ENCODE peak calls at places on chromosome 9, in six cellular contexts. Z, Q, D, Y, A and T are unnamed samples.

GRCh38 chr9:128120741-128121465 is 6.6 kb downstream of the PTGES2 start:
- DNase-seq in A (no peak), D (no peak), Y (no peak), Q (no peak), Z (no peak), T (no peak)

GRCh38 chr9:98850851-98851729 is 43.6 kb downstream of the GALNT12 start:
- DNase-seq in Z (no peak), Q (no peak), D (no peak), Y (no peak), A (no peak), T (peak; percentile 69)

GRCh38 chr9:95780121-95780520 is 95.4 kb upstream of the ERCC6L2 start:
- DNase-seq in A (no peak), Z (peak; percentile 79), Q (no peak), Y (no peak), D (no peak), T (no peak)

GRCh38 chr9:124812401-124813016 is 35.6 kb downstream of the OLFML2A start:
- DNase-seq in A (peak; percentile 84), Y (no peak), D (peak; percentile 97), Z (peak; percentile 16), Q (peak; percentile 84), T (no peak)

GRCh38 chr9:99565203-99565602 is 256.5 kb upstream of the NR4A3 start:
- DNase-seq in Y (no peak), A (no peak), Q (no peak), Z (no peak), D (no peak), T (no peak)

GRCh38 chr9:36548454-36548853 is 24.2 kb upstream of the MELK start:
- DNase-seq in Z (no peak), D (no peak), A (no peak), Y (no peak), Q (no peak), T (no peak)

GRCh38 chr9:10127867-10128266 is 484.9 kb downstream of the PTPRD start:
- DNase-seq in Q (no peak), D (peak; percentile 18), A (peak; percentile 4), Z (no peak), Y (no peak), T (no peak)

GRCh38 chr9:37025381-37026084 is 8.5 kb downstream of the PAX5 start:
- DNase-seq in Q (no peak), Y (no peak), D (peak; percentile 37), Z (peak; percentile 57), A (no peak), T (peak; percentile 49)

GRCh38 chr9:70746760-70747159 is 332.3 kb upstream of the KLF9 start:
- DNase-seq in D (no peak), Q (no peak), A (no peak), Z (no peak), Y (no peak), T (no peak)

GRCh38 chr9:122297512-122297911 is 32.8 kb downstream of the MRRF start:
- DNase-seq in Y (no peak), D (no peak), A (no peak), Z (no peak), Q (no peak), T (no peak)

GRCh38 chr9:113153599-113153998 is 2.8 kb downstream of the SLC31A2 start:
- DNase-seq in D (no peak), A (no peak), Q (no peak), Y (no peak), Z (no peak), T (no peak)

GRCh38 chr9:7185612-7186011 is 427.8 kb downstream of the KDM4C start:
- DNase-seq in A (peak; percentile 75), Z (peak; percentile 23), Q (peak; percentile 74), D (peak; percentile 84), Y (no peak), T (peak; percentile 67)

GRCh38 chr9:78089111-78089510 is 57.5 kb upstream of the GNAQ start:
- DNase-seq in Y (no peak), D (no peak), Q (no peak), A (no peak), Z (no peak), T (no peak)

GRCh38 chr9:124174385-124174784 is 83.4 kb upstream of the NEK6 start:
- DNase-seq in D (no peak), Q (no peak), Z (no peak), Y (no peak), A (no peak), T (no peak)

GRCh38 chr9:89481161-89481915 is 16.6 kb downstream of the SEMA4D start:
- DNase-seq in D (no peak), Q (no peak), Y (peak; percentile 41), Z (no peak), A (no peak), T (no peak)

GRCh38 chr9:95696701-95697100 is 178.8 kb upstream of the ERCC6L2 start:
- DNase-seq in Z (no peak), Y (no peak), Q (no peak), D (no peak), A (no peak), T (no peak)

GRCh38 chr9:91127653-91128052 is 234.1 kb downstream of the AUH start:
- DNase-seq in A (peak; percentile 62), Y (no peak), D (peak; percentile 68), Q (no peak), Z (no peak), T (no peak)

GRCh38 chr9:127397722-127398647 is 1.0 kb downstream of the SLC2A8 start:
- DNase-seq in Y (peak; percentile 53), Z (peak; percentile 71), Q (no peak), D (peak; percentile 62), A (peak; percentile 36), T (peak; percentile 64)

GRCh38 chr9:107288701-107289100 is 5.6 kb downstream of the RAD23B start:
- DNase-seq in A (no peak), Y (no peak), Z (no peak), Q (no peak), D (no peak), T (peak; percentile 38)
- TF ChIP-seq EZH2phosphoT487 in A (no peak), Y (no peak), Z (no peak), Q (no peak), D (no peak), T (no peak)

DNA sequence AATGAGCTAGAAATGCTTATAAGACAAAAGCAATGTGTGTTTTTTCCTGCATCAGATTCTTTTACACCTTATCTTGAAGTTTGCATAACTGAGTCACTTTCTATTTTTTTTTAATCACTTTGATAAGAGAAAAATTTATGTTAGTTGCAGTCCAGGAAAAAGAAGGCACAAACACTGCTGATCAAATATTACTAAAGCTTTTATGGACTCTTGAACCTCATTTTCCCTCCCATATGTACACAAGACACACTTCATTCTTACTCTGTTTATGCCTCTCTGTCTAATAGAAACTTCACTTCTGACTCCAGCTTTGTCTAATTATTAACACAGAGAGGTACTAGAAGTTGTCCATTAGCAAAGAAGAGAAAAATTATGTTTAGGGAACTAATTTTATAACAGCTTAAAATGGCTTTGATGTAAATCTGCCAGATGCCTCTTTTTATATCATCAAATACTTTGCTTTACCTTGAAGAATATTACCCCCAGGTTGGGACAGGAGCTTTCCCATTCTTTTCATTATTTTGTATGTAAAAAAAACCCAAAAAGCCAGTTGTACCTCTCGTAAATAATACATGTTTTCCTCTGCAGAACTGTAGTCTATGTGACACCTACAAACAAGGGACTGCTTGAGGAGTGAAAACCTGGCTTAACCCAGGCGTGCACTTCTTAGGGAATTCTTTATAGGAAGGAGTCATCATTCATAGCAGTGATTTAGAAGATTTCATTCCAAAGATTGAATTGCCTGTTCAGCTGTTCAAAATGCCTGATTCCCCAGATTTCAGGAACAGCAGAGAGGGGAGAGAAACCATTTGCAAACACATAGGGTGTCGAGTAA is 72.5 kb downstream of the DAPK1 start:
- DNase-seq in Z (no peak), D (no peak), Q (no peak), A (no peak), Y (no peak), T (no peak)
- H4K20me1 ChIP-seq in Z (peaks cover 35% of the 10 kb centered on the region), D (no peaks in the 10 kb centered on the region), Q (no peaks in the 10 kb centered on the region), A (no peaks in the 10 kb centered on the region), Y (no peaks in the 10 kb centered on the region), T (peaks cover 45% of the 10 kb centered on the region)

DNA sequence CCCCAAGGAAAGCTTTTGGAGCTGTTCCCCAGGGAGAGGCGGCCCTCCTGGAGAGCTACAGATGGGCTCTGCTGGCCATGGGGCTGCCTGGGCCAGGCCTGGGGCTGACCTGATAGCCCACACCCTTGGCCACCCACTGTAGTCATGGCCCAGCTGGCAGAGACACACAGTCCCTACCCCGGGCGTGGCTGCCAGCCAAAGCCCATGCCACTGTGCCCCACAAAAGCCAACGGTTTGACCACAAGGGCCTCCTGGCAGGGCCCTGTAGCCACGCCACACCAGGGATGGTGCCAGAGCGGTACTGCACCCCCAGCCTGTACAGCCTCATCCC is 15.2 kb downstream of the NACC2 start:
- DNase-seq in A (no peak), Z (no peak), Y (no peak), Q (no peak), D (no peak), T (no peak)
- H3K27ac ChIP-seq in A (no peak overlapping the region), Z (no peak overlapping the region), Y (no peak overlapping the region), Q (no peak overlapping the region), D (no peak overlapping the region), T (no peak overlapping the region)

DNA sequence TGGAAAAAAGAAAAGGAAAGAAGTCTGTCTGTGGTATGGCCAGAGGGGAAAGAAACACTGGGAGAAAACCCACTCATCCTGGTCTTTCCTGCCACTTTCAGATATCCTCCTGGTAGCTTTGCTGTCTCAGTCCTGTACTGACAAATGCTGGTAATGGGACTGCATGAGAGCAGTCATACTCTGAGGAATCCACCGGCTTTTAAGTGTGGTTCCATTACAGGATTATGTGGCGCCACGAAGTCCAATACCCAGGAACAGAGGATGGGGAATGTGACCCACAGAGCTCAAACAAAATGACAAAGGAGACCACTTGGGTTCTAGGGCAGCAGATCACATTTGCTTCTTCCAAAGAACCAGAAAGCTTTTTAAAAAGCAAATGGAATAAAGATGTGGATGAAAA is 26.3 kb upstream of the FBP1 start:
- DNase-seq in A (no peak), Q (no peak), D (no peak), Z (peak; percentile 22), Y (no peak), T (no peak)
- TF ChIP-seq EZH2phosphoT487 in A (no peak), Q (no peak), D (no peak), Z (peak; percentile 72), Y (no peak), T (no peak)

GRCh38 chr9:81650836-81651545 is 38.4 kb downstream of the TLE1 start:
- DNase-seq in D (no peak), Q (no peak), Z (peak; percentile 90), Y (no peak), A (no peak), T (no peak)
- H4K20me1 ChIP-seq in D (no peaks in the 10 kb centered on the region), Q (no peaks in the 10 kb centered on the region), Z (peaks cover 34% of the 10 kb centered on the region), Y (no peaks in the 10 kb centered on the region), A (no peaks in the 10 kb centered on the region), T (peaks cover 64% of the 10 kb centered on the region)

DNA sequence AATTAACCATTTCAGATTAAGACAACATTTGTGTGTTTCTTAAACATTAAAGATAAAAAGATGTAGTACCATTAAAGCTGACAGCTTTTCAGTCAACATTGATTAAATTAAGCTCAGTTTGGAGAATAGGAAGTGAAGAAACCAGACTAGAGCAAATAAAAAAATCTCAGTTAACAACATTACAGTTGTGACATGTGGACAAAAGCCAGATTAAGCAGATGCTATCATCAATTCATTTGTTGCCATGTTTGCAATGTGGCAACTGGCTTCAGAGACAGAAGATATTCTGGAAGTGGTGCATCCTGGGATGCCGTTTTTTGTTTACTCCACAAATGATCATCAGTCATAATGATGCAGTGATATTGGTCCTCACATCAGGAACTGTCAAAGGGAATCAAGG is 70.3 kb upstream of the CNTLN start:
- DNase-seq in D (no peak), A (peak; percentile 7), Q (no peak), Y (no peak), Z (no peak), T (no peak)
- H3K27ac ChIP-seq in D (no peak overlapping the region), A (peak overlapping the region; percentile 16), Q (no peak overlapping the region), Y (no peak overlapping the region), Z (no peak overlapping the region), T (no peak overlapping the region)